ENCODE peak calls at places on chromosomes 12 and 14, in five cellular contexts. Q is tibial nerve, K is prostate gland, G is body of pancreas, V is A549. H is an unnamed sample.

GRCh38 chr12:131091976-131092691 is 138.4 kb downstream of the ADGRD1 start:
- DNase-seq in V (no peak), G (peak; percentile 6), Q (peak; percentile 7), K (no peak), H (no peak)

GRCh38 chr12:52044284-52044983 is 6.8 kb upstream of the NR4A1 start:
- DNase-seq in V (no peak), K (peak; percentile 94), G (peak; percentile 90), Q (peak; percentile 75), H (peak; percentile 91)

GRCh38 chr12:11545438-11546330 is 103.8 kb upstream of the ETV6 start:
- DNase-seq in K (no peak), Q (no peak), V (no peak), G (no peak), H (no peak)

GRCh38 chr12:103840399-103840880 is 594 bp downstream of the NT5DC3 start:
- DNase-seq in G (no peak), K (no peak), V (peak; percentile 32), Q (no peak), H (no peak)

GRCh38 chr12:106219043-106219442 is 28.8 kb downstream of the CKAP4 start:
- DNase-seq in K (no peak), Q (no peak), G (no peak), V (no peak), H (no peak)

GRCh38 chr12:46891306-46891705 is 65.5 kb upstream of the SLC38A4 start:
- DNase-seq in K (no peak), Q (no peak), G (no peak), V (no peak), H (no peak)

GRCh38 chr14:22650960-22651521 is 6.9 kb upstream of the OR6J1 start:
- DNase-seq in V (no peak), Q (no peak), K (no peak), G (no peak), H (no peak)

GRCh38 chr12:68224613-68225285 is 861 bp downstream of the IL26 start:
- DNase-seq in K (no peak), V (no peak), G (no peak), Q (no peak), H (no peak)

GRCh38 chr14:104820669-104821228 is 19.8 kb downstream of the ZBTB42 start:
- DNase-seq in G (peak; percentile 74), Q (no peak), V (peak; percentile 75), K (peak; percentile 62), H (peak; percentile 76)

GRCh38 chr12:116076399-116076798 is 201.1 kb downstream of the MED13L start:
- DNase-seq in K (no peak), V (no peak), G (no peak), Q (no peak), H (no peak)

GRCh38 chr14:33726685-33727084 is 224.2 kb downstream of the EGLN3 start:
- DNase-seq in K (no peak), G (no peak), Q (no peak), V (no peak), H (no peak)

GRCh38 chr12:109203480-109203879 is 87.1 kb downstream of the ACACB start:
- DNase-seq in K (no peak), Q (no peak), G (no peak), V (no peak), H (no peak)

GRCh38 chr12:114936148-114937099 is 252.4 kb upstream of the TBX3 start:
- DNase-seq in G (no peak), K (no peak), Q (no peak), V (no peak), H (no peak)

GRCh38 chr14:65077318-65077717 is 25.0 kb downstream of the MAX start:
- DNase-seq in Q (no peak), G (no peak), K (no peak), V (no peak), H (no peak)

GRCh38 chr12:116138380-116138779 is 139.1 kb downstream of the MED13L start:
- DNase-seq in Q (no peak), K (no peak), V (no peak), G (no peak), H (no peak)

GRCh38 chr14:105026033-105026785 is 5.3 kb upstream of the CDCA4 start:
- DNase-seq in K (no peak), V (no peak), Q (no peak), G (no peak), H (no peak)

GRCh38 chr12:32533971-32534590 is 134.7 kb downstream of the FGD4 start:
- DNase-seq in Q (peak; percentile 49), V (peak; percentile 61), K (peak; percentile 66), G (peak; percentile 81), H (peak; percentile 69)

GRCh38 chr14:90644882-90645281 is 171.3 kb downstream of the TTC7B start:
- DNase-seq in Q (no peak), V (no peak), K (no peak), G (peak; percentile 29), H (no peak)

GRCh38 chr14:38389666-38390065 is 133.8 kb upstream of the CLEC14A start:
- DNase-seq in G (no peak), Q (no peak), K (no peak), V (no peak), H (no peak)

GRCh38 chr12:55997535-55997859 is 421 bp downstream of the SUOX start:
- DNase-seq in K (no peak), Q (no peak), V (no peak), G (peak; percentile 32), H (no peak)

GRCh38 chr14:21252149-21252548 is 17.1 kb downstream of the HNRNPC start:
- DNase-seq in K (no peak), Q (no peak), G (no peak), V (no peak), H (no peak)

GRCh38 chr14:21257395-21258193 is 11.6 kb downstream of the HNRNPC start:
- DNase-seq in K (no peak), V (no peak), Q (no peak), G (no peak), H (no peak)

GRCh38 chr14:21256539-21257394 is 12.5 kb downstream of the HNRNPC start:
- DNase-seq in G (no peak), Q (no peak), K (no peak), V (no peak), H (no peak)

GRCh38 chr14:21258194-21258888 is 10.9 kb downstream of the HNRNPC start:
- DNase-seq in Q (no peak), K (no peak), G (no peak), V (no peak), H (no peak)

GRCh38 chr14:21255385-21256101 is 13.7 kb downstream of the HNRNPC start:
- DNase-seq in K (no peak), V (no peak), G (no peak), Q (no peak), H (no peak)
- TF ChIP-seq POLR2A in K (no peak), V (no peak), G (no peak), Q (no peak), H (no peak)

DNA sequence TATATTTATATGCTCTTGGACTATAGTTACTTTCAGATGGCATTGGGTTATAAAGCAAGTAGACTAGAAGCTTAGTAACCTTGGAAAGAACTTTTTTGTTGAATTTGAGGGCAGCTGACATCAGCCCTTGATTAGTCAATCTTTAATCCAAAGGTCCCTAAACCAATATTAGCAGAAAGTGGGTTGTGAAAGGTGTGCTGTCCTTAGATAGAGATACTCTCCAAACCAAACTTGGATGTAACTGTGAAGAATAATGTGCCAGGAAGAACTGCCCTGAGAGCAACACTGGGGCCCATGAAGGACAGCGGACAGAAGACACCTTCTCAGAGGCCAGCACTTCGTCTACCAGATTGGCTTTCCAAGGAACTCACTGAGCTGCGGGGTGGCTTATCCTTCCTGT is 10.6 kb downstream of the CD163 start:
- DNase-seq in Q (no peak), K (no peak), V (no peak), G (no peak), H (no peak)
- TF ChIP-seq POLR2A in Q (no peak), K (no peak), V (no peak), G (no peak), H (no peak)

GRCh38 chr12:7557227-7557626 is 53.6 kb upstream of the CD163 start:
- DNase-seq in V (no peak), K (no peak), G (no peak), Q (no peak), H (no peak)
- TF ChIP-seq POLR2A in V (no peak), K (no peak), G (no peak), Q (no peak), H (no peak)

GRCh38 chr12:110728628-110729027 is 14.1 kb downstream of the PPP1CC start:
- DNase-seq in V (no peak), Q (no peak), G (no peak), K (no peak), H (no peak)
- TF ChIP-seq POLR2A in V (no peak), Q (no peak), G (no peak), K (no peak), H (no peak)

DNA sequence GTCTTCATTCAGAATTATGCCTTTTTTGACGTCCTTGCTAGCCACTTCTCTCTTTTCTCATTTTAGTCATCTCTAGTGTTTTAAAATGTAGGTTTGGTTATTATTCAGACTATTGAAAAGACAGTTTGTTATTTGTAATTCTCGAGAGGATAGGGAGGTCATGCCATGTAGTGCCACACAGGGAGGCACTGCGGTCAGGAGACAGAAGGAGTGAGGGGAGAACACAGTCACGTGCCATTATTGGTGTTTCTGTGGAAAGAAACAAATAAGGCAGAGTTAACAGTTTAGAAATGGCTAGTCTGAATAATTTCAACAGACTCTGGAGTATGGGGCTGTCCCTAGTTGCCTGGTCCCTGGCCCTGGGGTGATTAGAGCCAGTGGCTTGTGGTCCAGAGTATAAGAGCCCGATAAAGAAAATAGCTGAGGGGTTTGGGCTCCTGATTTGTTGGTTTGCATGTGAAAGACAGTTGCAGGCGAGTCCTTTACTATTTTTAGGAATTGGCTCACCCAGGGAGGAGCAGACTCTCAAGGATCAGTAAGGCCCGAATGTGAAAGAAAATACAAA is 278.1 kb upstream of the SEL1L start:
- DNase-seq in Q (no peak), V (no peak), K (no peak), G (no peak), H (no peak)
- TF ChIP-seq POLR2A in Q (no peak), V (no peak), K (no peak), G (no peak), H (no peak)

H was measured in stomach.